ENCODE peak calls at places on chromosome 12, in four cellular contexts. One of them, this sample, is unnamed.

GRCh38 chr12:127811988-127812387 is 455.0 kb upstream of the TMEM132C start:
- DNase-seq in LHCN-M2: peak; percentile 88
- DNase-seq in GM12892: no peak
- DNase-seq in stimulated activated CD4-positive, alpha-beta T cell treated with anti-CD3 and anti-CD28 coated beads, TNF-alpha, amount 100 ng/mL, for 1 hour: no peak
- DNase-seq in this sample: no peak

GRCh38 chr12:27969011-27969900 is 3.3 kb downstream of the PTHLH start:
- DNase-seq in LHCN-M2: no peak
- DNase-seq in GM12892: no peak
- DNase-seq in stimulated activated CD4-positive, alpha-beta T cell treated with anti-CD3 and anti-CD28 coated beads, TNF-alpha, amount 100 ng/mL, for 1 hour: no peak
- DNase-seq in this sample: no peak

GRCh38 chr12:106907846-106908245 is 47.9 kb upstream of the TMEM263 start:
- DNase-seq in stimulated activated CD4-positive, alpha-beta T cell treated with anti-CD3 and anti-CD28 coated beads, TNF-alpha, amount 100 ng/mL, for 1 hour: no peak
- DNase-seq in LHCN-M2: no peak
- DNase-seq in GM12892: no peak
- DNase-seq in this sample: no peak

GRCh38 chr12:27868165-27868564 is 88.1 kb upstream of the MANSC4 start:
- DNase-seq in stimulated activated CD4-positive, alpha-beta T cell treated with anti-CD3 and anti-CD28 coated beads, TNF-alpha, amount 100 ng/mL, for 1 hour: no peak
- DNase-seq in GM12892: no peak
- DNase-seq in LHCN-M2: peak; percentile 72
- DNase-seq in this sample: no peak

GRCh38 chr12:133130808-133131128 is 341 bp downstream of the ZNF10 start:
- DNase-seq in LHCN-M2: no peak
- DNase-seq in stimulated activated CD4-positive, alpha-beta T cell treated with anti-CD3 and anti-CD28 coated beads, TNF-alpha, amount 100 ng/mL, for 1 hour: no peak
- DNase-seq in GM12892: no peak
- DNase-seq in this sample: peak; percentile 4

GRCh38 chr12:29534935-29535334 is 37.4 kb upstream of the OVCH1 start:
- DNase-seq in stimulated activated CD4-positive, alpha-beta T cell treated with anti-CD3 and anti-CD28 coated beads, TNF-alpha, amount 100 ng/mL, for 1 hour: no peak
- DNase-seq in LHCN-M2: peak; percentile 76
- DNase-seq in GM12892: no peak
- DNase-seq in this sample: no peak

GRCh38 chr12:21566223-21566906 is 38.3 kb downstream of the GYS2 start:
- DNase-seq in LHCN-M2: no peak
- DNase-seq in stimulated activated CD4-positive, alpha-beta T cell treated with anti-CD3 and anti-CD28 coated beads, TNF-alpha, amount 100 ng/mL, for 1 hour: no peak
- DNase-seq in GM12892: no peak
- DNase-seq in this sample: no peak

GRCh38 chr12:14774944-14775651 is 28.2 kb downstream of the WBP11 start:
- DNase-seq in LHCN-M2: peak; percentile 63
- DNase-seq in stimulated activated CD4-positive, alpha-beta T cell treated with anti-CD3 and anti-CD28 coated beads, TNF-alpha, amount 100 ng/mL, for 1 hour: no peak
- DNase-seq in GM12892: peak; percentile 13
- DNase-seq in this sample: no peak

GRCh38 chr12:109154485-109155438 is 38.4 kb downstream of the ACACB start:
- DNase-seq in LHCN-M2: peak; percentile 62
- DNase-seq in stimulated activated CD4-positive, alpha-beta T cell treated with anti-CD3 and anti-CD28 coated beads, TNF-alpha, amount 100 ng/mL, for 1 hour: peak; percentile 35
- DNase-seq in GM12892: peak; percentile 76
- DNase-seq in this sample: peak; percentile 52

GRCh38 chr12:106417926-106418910 is 60.7 kb downstream of the POLR3B start:
- DNase-seq in GM12892: no peak
- DNase-seq in LHCN-M2: peak; percentile 75
- DNase-seq in stimulated activated CD4-positive, alpha-beta T cell treated with anti-CD3 and anti-CD28 coated beads, TNF-alpha, amount 100 ng/mL, for 1 hour: no peak
- DNase-seq in this sample: no peak

GRCh38 chr12:82474798-82475184 is 116.5 kb downstream of the METTL25 start:
- DNase-seq in GM12892: no peak
- DNase-seq in LHCN-M2: no peak
- DNase-seq in stimulated activated CD4-positive, alpha-beta T cell treated with anti-CD3 and anti-CD28 coated beads, TNF-alpha, amount 100 ng/mL, for 1 hour: no peak
- DNase-seq in this sample: no peak

GRCh38 chr12:110696283-110696682 is 7.4 kb upstream of the HVCN1 start:
- DNase-seq in LHCN-M2: no peak
- DNase-seq in GM12892: no peak
- DNase-seq in stimulated activated CD4-positive, alpha-beta T cell treated with anti-CD3 and anti-CD28 coated beads, TNF-alpha, amount 100 ng/mL, for 1 hour: no peak
- DNase-seq in this sample: no peak

GRCh38 chr12:48938805-48939204 is 13.5 kb upstream of the FKBP11 start:
- DNase-seq in stimulated activated CD4-positive, alpha-beta T cell treated with anti-CD3 and anti-CD28 coated beads, TNF-alpha, amount 100 ng/mL, for 1 hour: no peak
- DNase-seq in GM12892: no peak
- DNase-seq in LHCN-M2: no peak
- DNase-seq in this sample: no peak

GRCh38 chr12:31343139-31343538 is 17.2 kb upstream of the SINHCAF start:
- DNase-seq in stimulated activated CD4-positive, alpha-beta T cell treated with anti-CD3 and anti-CD28 coated beads, TNF-alpha, amount 100 ng/mL, for 1 hour: no peak
- DNase-seq in GM12892: no peak
- DNase-seq in LHCN-M2: no peak
- DNase-seq in this sample: no peak

GRCh38 chr12:98939350-98939749 is 294.3 kb downstream of the APAF1 start:
- DNase-seq in GM12892: no peak
- DNase-seq in LHCN-M2: peak; percentile 15
- DNase-seq in stimulated activated CD4-positive, alpha-beta T cell treated with anti-CD3 and anti-CD28 coated beads, TNF-alpha, amount 100 ng/mL, for 1 hour: no peak
- DNase-seq in this sample: no peak

GRCh38 chr12:96889273-96889933 is 17.7 kb upstream of the NEDD1 start:
- DNase-seq in GM12892: no peak
- DNase-seq in stimulated activated CD4-positive, alpha-beta T cell treated with anti-CD3 and anti-CD28 coated beads, TNF-alpha, amount 100 ng/mL, for 1 hour: no peak
- DNase-seq in LHCN-M2: peak; percentile 69
- DNase-seq in this sample: no peak

GRCh38 chr12:61513972-61514371 is 746.2 kb upstream of the USP15 start:
- DNase-seq in stimulated activated CD4-positive, alpha-beta T cell treated with anti-CD3 and anti-CD28 coated beads, TNF-alpha, amount 100 ng/mL, for 1 hour: no peak
- DNase-seq in GM12892: no peak
- DNase-seq in LHCN-M2: no peak
- DNase-seq in this sample: no peak

GRCh38 chr12:52184813-52185212 is 7.0 kb downstream of the KRT80 start:
- DNase-seq in stimulated activated CD4-positive, alpha-beta T cell treated with anti-CD3 and anti-CD28 coated beads, TNF-alpha, amount 100 ng/mL, for 1 hour: no peak
- DNase-seq in GM12892: no peak
- DNase-seq in LHCN-M2: no peak
- DNase-seq in this sample: no peak

GRCh38 chr12:5492562-5492961 is 60.7 kb downstream of the NTF3 start:
- DNase-seq in GM12892: no peak
- DNase-seq in LHCN-M2: no peak
- DNase-seq in stimulated activated CD4-positive, alpha-beta T cell treated with anti-CD3 and anti-CD28 coated beads, TNF-alpha, amount 100 ng/mL, for 1 hour: no peak
- DNase-seq in this sample: no peak

GRCh38 chr12:52391618-52392002 is 6.2 kb upstream of the KRT84 start:
- DNase-seq in LHCN-M2: peak; percentile 78
- DNase-seq in GM12892: no peak
- DNase-seq in stimulated activated CD4-positive, alpha-beta T cell treated with anti-CD3 and anti-CD28 coated beads, TNF-alpha, amount 100 ng/mL, for 1 hour: no peak
- DNase-seq in this sample: no peak